ENCODE peak calls at places on chromosome 16, in five cellular contexts. H is A172; G is EH; C is Calu3; F is activated CD4-positive, alpha-beta T cell treated with anti-CD3 and anti-CD28 coated beads, Interleukin-2, amount 10 ng/mL, durations not matched to agents 7 days and 5 days. O is an unnamed sample.

GRCh38 chr16:75131081-75131480 is 14.5 kb upstream of the LDHD start:
- DNase-seq in H (no peak), G (no peak), C (no peak), F (no peak), O (no peak)

GRCh38 chr16:85663891-85664321 is 24.8 kb downstream of the GINS2 start:
- DNase-seq in H (no peak), G (no peak), C (no peak), F (no peak), O (no peak)

GRCh38 chr16:30368122-30368791 is 2.0 kb downstream of the TBC1D10B start:
- DNase-seq in H (peak; percentile 59), G (peak; percentile 69), C (peak; percentile 46), F (no peak), O (peak; percentile 49)

GRCh38 chr16:49548571-49548970 is 175.0 kb downstream of the C16orf78 start:
- DNase-seq in H (no peak), G (no peak), C (no peak), F (no peak), O (no peak)

GRCh38 chr16:11742041-11742535 is 569 bp downstream of the TXNDC11 start:
- DNase-seq in H (no peak), G (peak; percentile 32), C (peak; percentile 56), F (peak; percentile 57), O (no peak)

GRCh38 chr16:54430491-54431030 is 144.0 kb upstream of the IRX3 start:
- DNase-seq in H (peak; percentile 38), G (peak; percentile 93), C (no peak), F (no peak), O (peak; percentile 77)

GRCh38 chr16:30131869-30132475 is 9.0 kb upstream of the MAPK3 start:
- DNase-seq in H (no peak), G (no peak), C (no peak), F (no peak), O (peak; percentile 17)

GRCh38 chr16:2591476-2592240 is 53.8 kb downstream of the PDPK1 start:
- DNase-seq in H (no peak), G (no peak), C (no peak), F (no peak), O (no peak)

GRCh38 chr16:69938981-69939820 is 11.9 kb upstream of the CLEC18A start:
- DNase-seq in H (no peak), G (no peak), C (no peak), F (no peak), O (no peak)